ENCODE peak calls at places on chromosomes 5 and 9, in five cellular contexts. C is heart right ventricle, T is sigmoid colon, H is HL-60, I is tibial artery. L is an unnamed sample.

GRCh38 chr5:71471193-71471592 is 15.7 kb downstream of the BDP1 start:
- DNase-seq in C (no peak), T (no peak), H (no peak), I (no peak), L (no peak)

GRCh38 chr5:172743112-172743959 is 27.7 kb downstream of the DUSP1 start:
- DNase-seq in C (no peak), T (no peak), H (no peak), I (no peak), L (no peak)

GRCh38 chr5:92998456-92998855 is 582.6 kb downstream of the NR2F1-AS1 start:
- DNase-seq in C (no peak), T (no peak), H (no peak), I (no peak), L (no peak)

GRCh38 chr9:116501871-116502270 is 185.2 kb upstream of the TRIM32 start:
- DNase-seq in C (no peak), T (no peak), H (no peak), I (no peak), L (no peak)

GRCh38 chr5:124902097-124902821 is 155.8 kb upstream of the ZNF608 start:
- DNase-seq in C (no peak), T (no peak), H (no peak), I (no peak), L (no peak)

GRCh38 chr9:6549106-6549505 is 96.4 kb downstream of the GLDC start:
- DNase-seq in C (no peak), T (no peak), H (no peak), I (no peak), L (no peak)

GRCh38 chr5:105230516-105230915 is 1667.9 kb upstream of the NUDT12 start:
- DNase-seq in C (no peak), T (no peak), H (no peak), I (no peak), L (no peak)

GRCh38 chr5:1667648-1668140 is 131.9 kb downstream of the MRPL36 start:
- DNase-seq in C (no peak), T (no peak), H (no peak), I (peak), L (peak)

GRCh38 chr5:82673460-82673859 is 395.3 kb upstream of the RPS23 start:
- DNase-seq in C (no peak), T (no peak), H (no peak), I (no peak), L (no peak)

GRCh38 chr5:159184858-159185381 is 24.4 kb downstream of the RNF145 start:
- DNase-seq in C (no peak), T (no peak), H (no peak), I (no peak), L (no peak)

GRCh38 chr5:74314906-74315305 is 325.6 kb downstream of the ENC1 start:
- DNase-seq in C (no peak), T (no peak), H (no peak), I (no peak), L (no peak)

GRCh38 chr9:35560625-35561337 is 44.3 kb upstream of the TESK1 start:
- DNase-seq in C (no peak), T (no peak), H (no peak), I (no peak), L (no peak)

GRCh38 chr5:36414869-36415282 is 113.2 kb upstream of the RANBP3L start:
- DNase-seq in C (no peak), T (no peak), H (no peak), I (no peak), L (no peak)

GRCh38 chr5:83048277-83048676 is 28.9 kb downstream of the TMEM167A start:
- DNase-seq in C (no peak), T (no peak), H (no peak), I (no peak), L (no peak)

GRCh38 chr5:132283423-132284043 is 10.7 kb upstream of the SLC22A4 start:
- DNase-seq in C (no peak), T (no peak), H (no peak), I (no peak), L (no peak)

GRCh38 chr9:74949859-74950258 is 2.9 kb downstream of the C9orf40 start:
- DNase-seq in C (no peak), T (no peak), H (no peak), I (no peak), L (no peak)
- H3K27ac ChIP-seq in C (peak), T (no peak), H (no peak), I (no peak), L (no peak)

GRCh38 chr9:76266649-76267627 is 127.3 kb downstream of the RFK start:
- DNase-seq in C (no peak), T (no peak), H (no peak), I (no peak), L (no peak)
- H3K27ac ChIP-seq in C (no peak), T (no peak), H (no peak), I (no peak), L (no peak)

DNA sequence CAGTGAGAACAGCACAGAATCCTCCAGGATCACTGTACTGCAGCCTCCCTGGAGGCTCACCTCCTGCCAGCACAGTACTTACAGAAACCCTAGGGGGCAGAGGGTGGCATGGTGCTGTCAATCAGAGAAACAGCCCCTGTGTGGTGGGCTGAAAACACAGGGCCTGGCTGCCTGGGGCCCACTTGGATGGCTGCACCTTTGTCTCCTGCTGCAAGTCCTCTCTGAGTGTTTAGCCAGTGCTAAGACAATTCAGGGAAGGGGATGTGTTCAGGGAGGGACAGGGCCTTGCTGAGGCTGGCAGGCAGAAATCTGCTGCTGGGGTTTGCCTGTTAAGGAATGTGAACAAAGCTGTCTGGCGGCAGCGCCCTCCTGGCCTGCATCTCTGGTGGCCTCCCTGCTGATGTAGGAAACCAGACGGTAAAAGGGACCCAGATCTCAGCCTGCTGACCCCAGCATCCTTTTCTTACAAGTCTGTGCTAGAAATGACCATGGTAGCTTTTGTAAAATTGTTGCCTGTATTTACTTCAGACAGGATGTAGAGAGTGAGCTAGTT is 39.5 kb downstream of the PRRC2B start:
- DNase-seq in C (no peak), T (peak), H (no peak), I (peak), L (no peak)
- H3K27ac ChIP-seq in C (no peak), T (peak), H (no peak), I (peak), L (no peak)

DNA sequence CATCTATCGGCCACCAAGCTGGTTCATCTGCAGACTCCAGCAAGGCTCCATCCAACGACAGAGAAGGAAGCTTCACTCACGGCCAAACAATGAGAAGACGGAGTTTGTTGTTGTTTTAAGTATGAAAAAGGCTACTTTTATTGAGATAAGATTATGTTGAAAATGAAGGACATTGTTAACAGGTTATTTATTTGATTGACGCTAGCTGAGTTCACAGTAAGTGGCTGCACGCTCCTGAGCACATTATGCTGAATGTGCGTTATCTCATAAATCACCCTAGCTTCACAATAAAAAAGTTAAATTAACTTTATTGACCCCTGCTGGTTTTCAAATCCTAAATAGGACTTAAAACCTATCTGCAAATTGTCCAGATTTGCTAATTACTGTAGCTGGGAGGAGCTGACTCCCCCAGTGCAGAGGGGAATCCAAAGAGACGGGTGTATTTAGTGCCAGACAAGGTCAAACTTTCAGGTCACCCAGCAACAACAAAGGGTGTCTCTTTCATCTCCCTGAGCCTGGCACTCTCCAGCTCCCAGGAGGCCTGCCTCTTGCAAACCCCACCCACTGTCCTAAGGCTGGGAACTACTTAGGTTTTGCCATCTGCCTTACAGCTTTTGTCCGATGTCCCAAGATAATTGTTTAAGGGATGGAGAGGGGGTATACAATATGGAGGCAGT is 129.2 kb downstream of the ZDHHC21 start:
- DNase-seq in C (no peak), T (no peak), H (no peak), I (no peak), L (no peak)
- H3K27ac ChIP-seq in C (no peak), T (no peak), H (no peak), I (no peak), L (no peak)

GRCh38 chr5:168307022-168307421 is 15.6 kb downstream of the WWC1 start:
- DNase-seq in C (no peak), T (no peak), H (no peak), I (no peak), L (no peak)
- H3K27ac ChIP-seq in C (no peak), T (no peak), H (no peak), I (no peak), L (no peak)

GRCh38 chr5:29701600-29701999 is 1491.9 kb upstream of the CDH6 start:
- DNase-seq in C (no peak), T (no peak), H (no peak), I (no peak), L (no peak)

GRCh38 chr5:29702875-29703274 is 1490.6 kb upstream of the CDH6 start:
- DNase-seq in C (no peak), T (no peak), H (no peak), I (no peak), L (no peak)

DNA sequence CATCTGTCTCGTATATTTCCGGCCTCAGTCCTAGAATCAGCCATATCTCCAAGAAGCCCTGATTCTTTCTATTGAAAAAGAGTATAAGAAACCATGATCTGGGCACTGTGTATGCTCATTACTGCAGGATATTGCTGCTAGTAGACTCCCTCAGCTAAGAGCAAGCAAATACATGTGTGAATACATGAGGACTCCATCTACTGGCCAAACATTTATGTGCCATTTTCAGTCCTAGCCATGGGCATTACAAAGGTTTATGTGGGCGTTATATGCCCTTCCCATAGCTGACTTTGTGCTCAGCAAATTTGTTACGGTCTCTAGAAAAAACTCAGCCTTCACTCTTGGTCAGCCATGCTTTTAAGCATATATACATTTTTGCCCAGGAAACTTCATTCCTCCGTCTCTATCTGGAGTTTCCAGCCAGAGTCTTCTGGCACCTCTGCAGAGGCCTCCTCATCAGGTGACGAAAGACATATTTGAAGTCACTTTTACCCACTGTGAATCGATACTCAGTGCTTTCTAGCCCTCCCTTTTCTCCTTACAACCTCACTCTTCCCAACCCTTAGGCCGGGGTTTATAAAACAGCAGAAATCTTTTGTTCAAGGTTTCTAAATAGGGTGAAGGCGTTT is 1495.6 kb upstream of the CDH6 start:
- DNase-seq in C (no peak), T (no peak), H (no peak), I (no peak), L (no peak)
- H3K27ac ChIP-seq in C (no peak), T (no peak), H (no peak), I (no peak), L (no peak)

DNA sequence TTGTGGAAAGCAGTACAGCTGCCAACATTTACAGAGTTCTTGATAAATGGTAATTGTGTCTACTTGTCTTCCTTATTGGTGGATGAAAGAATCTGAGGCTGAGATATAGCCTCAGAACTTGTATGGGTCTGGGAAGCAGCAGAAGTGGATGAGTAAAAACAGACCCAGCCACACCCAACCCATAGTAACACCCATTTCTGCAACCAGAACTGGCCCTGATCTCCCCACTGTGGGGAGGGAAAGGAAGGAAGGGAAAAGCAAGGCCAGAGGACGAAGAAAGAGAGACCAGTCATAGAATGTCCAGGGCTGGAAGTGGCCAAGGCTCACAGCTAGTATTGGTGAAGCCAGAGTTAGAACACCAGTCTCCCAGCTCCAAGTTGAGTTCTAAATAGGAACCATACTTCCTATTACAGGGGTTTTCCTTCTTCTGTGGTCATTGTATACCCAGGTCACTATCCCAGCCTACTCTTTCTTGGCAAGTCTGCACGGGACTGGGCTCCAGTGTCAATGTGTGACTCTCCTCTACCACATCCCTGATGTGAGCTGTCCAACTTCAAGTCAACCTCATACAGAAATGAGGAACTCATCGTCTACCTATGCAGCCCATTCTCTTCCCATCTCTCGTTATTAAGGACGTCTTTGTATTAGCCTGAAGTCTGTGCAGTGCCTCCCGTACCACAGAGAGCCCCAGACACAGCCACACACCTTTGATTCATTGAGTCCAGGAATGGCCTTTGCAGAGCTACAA is 35.9 kb downstream of the ITK start:
- DNase-seq in C (no peak), T (no peak), H (no peak), I (no peak), L (no peak)
- H3K27ac ChIP-seq in C (no peak), T (no peak), H (no peak), I (no peak), L (no peak)